ENCODE peak calls at places on chromosomes 5 and 9, in five cellular contexts. V is heart left ventricle, A is small intestine, W is sigmoid colon, Q is uterus. Z is an unnamed sample. For H3K4me1 and H3K36me3, the result is how much of the 10 kb centered on the place peaks cover.

GRCh38 chr5:139639619-139640431 is 8.3 kb upstream of the CXXC5 start:
- DNase-seq in V (no peak), A (no peak), W (peak), Q (peak), Z (no peak)

GRCh38 chr5:181028032-181028819 is 11.8 kb upstream of the BTNL9 start:
- DNase-seq in V (no peak), A (no peak), W (no peak), Q (no peak), Z (no peak)

GRCh38 chr9:133666845-133667244 is 30.7 kb downstream of the DBH start:
- DNase-seq in V (no peak), A (no peak), W (no peak), Q (no peak), Z (no peak)

GRCh38 chr5:87268970-87269377 is 1.3 kb downstream of the RASA1 start:
- DNase-seq in V (no peak), A (peak), W (no peak), Q (no peak), Z (no peak)

GRCh38 chr9:121545875-121546423 is 46.3 kb upstream of the GGTA1 start:
- DNase-seq in V (peak), A (peak), W (peak), Q (peak), Z (peak)

GRCh38 chr5:172162348-172162747 is 25.7 kb downstream of the STK10 start:
- DNase-seq in V (no peak), A (no peak), W (no peak), Q (no peak), Z (no peak)

GRCh38 chr5:124735169-124735858 is 11.1 kb downstream of the ZNF608 start:
- DNase-seq in V (no peak), A (peak), W (no peak), Q (no peak), Z (no peak)

GRCh38 chr5:133467712-133468463 is 144.5 kb downstream of the FSTL4 start:
- DNase-seq in V (no peak), A (no peak), W (no peak), Q (no peak), Z (no peak)

GRCh38 chr5:137737349-137738256 is 1.7 kb upstream of the KLHL3 start:
- DNase-seq in V (peak), A (peak), W (no peak), Q (peak), Z (no peak)

GRCh38 chr9:14924821-14925220 is 14.6 kb upstream of the FREM1 start:
- DNase-seq in V (no peak), A (no peak), W (no peak), Q (no peak), Z (no peak)

GRCh38 chr5:174609116-174609515 is 115.3 kb upstream of the MSX2 start:
- DNase-seq in V (no peak), A (peak), W (no peak), Q (no peak), Z (no peak)

GRCh38 chr5:78511116-78511906 is 137.3 kb downstream of the LHFPL2 start:
- DNase-seq in V (no peak), A (no peak), W (peak), Q (no peak), Z (no peak)

GRCh38 chr5:146751781-146752401 is 126.7 kb downstream of the PPP2R2B start:
- DNase-seq in V (no peak), A (peak), W (no peak), Q (no peak), Z (no peak)

GRCh38 chr5:135116146-135116545 is 82.1 kb upstream of the PITX1 start:
- DNase-seq in V (peak), A (no peak), W (no peak), Q (no peak), Z (peak)

GRCh38 chr5:107764976-107765684 is 94.4 kb upstream of the EFNA5 start:
- DNase-seq in V (no peak), A (peak), W (no peak), Q (no peak), Z (no peak)

GRCh38 chr5:34928267-34928666 is 1.1 kb upstream of the DNAJC21 start:
- DNase-seq in V (no peak), A (no peak), W (no peak), Q (no peak), Z (no peak)

GRCh38 chr5:34926318-34926888 is 3.0 kb upstream of the DNAJC21 start:
- DNase-seq in V (no peak), A (no peak), W (no peak), Q (no peak), Z (no peak)

GRCh38 chr5:34923694-34924461 is 5.5 kb upstream of the DNAJC21 start:
- DNase-seq in V (no peak), A (peak), W (no peak), Q (no peak), Z (no peak)

GRCh38 chr5:34927785-34928184 is 1.6 kb upstream of the DNAJC21 start:
- DNase-seq in V (no peak), A (no peak), W (no peak), Q (no peak), Z (no peak)

GRCh38 chr5:34924462-34924765 is 4.9 kb upstream of the DNAJC21 start:
- DNase-seq in V (no peak), A (no peak), W (no peak), Q (no peak), Z (no peak)
- H3K4me1 ChIP-seq in V (under half), A (under half), W (under half), Q (under half), Z (under half)

GRCh38 chr9:120538339-120538738 is 41.6 kb downstream of the CDK5RAP2 start:
- DNase-seq in V (peak), A (peak), W (no peak), Q (no peak), Z (no peak)

GRCh38 chr9:120544441-120544840 is 35.5 kb downstream of the CDK5RAP2 start:
- DNase-seq in V (no peak), A (no peak), W (no peak), Q (no peak), Z (no peak)

GRCh38 chr9:120539951-120540350 is 40.0 kb downstream of the CDK5RAP2 start:
- DNase-seq in V (no peak), A (no peak), W (no peak), Q (no peak), Z (no peak)

GRCh38 chr9:120542701-120543490 is 37.1 kb downstream of the CDK5RAP2 start:
- DNase-seq in V (no peak), A (no peak), W (no peak), Q (no peak), Z (no peak)

GRCh38 chr9:120541921-120542320 is 38.0 kb downstream of the CDK5RAP2 start:
- DNase-seq in V (no peak), A (no peak), W (no peak), Q (no peak), Z (no peak)
- H3K36me3 ChIP-seq in V (under half), A (under half), W (under half), Q (under half), Z (half or more)

GRCh38 chr9:98985596-98985995 is 41.9 kb downstream of the COL15A1 start:
- DNase-seq in V (no peak), A (no peak), W (no peak), Q (no peak), Z (no peak)

GRCh38 chr9:98989036-98990000 is 45.6 kb downstream of the COL15A1 start:
- DNase-seq in V (peak), A (no peak), W (peak), Q (peak), Z (no peak)

GRCh38 chr9:98990181-98990870 is 46.6 kb downstream of the COL15A1 start:
- DNase-seq in V (peak), A (no peak), W (no peak), Q (no peak), Z (no peak)

GRCh38 chr9:98983295-98984268 is 39.9 kb downstream of the COL15A1 start:
- DNase-seq in V (no peak), A (no peak), W (peak), Q (no peak), Z (no peak)

GRCh38 chr9:98986866-98987653 is 43.4 kb downstream of the COL15A1 start:
- DNase-seq in V (peak), A (no peak), W (peak), Q (peak), Z (no peak)
- H3K4me1 ChIP-seq in V (under half), A (under half), W (under half), Q (under half), Z (under half)

DNA sequence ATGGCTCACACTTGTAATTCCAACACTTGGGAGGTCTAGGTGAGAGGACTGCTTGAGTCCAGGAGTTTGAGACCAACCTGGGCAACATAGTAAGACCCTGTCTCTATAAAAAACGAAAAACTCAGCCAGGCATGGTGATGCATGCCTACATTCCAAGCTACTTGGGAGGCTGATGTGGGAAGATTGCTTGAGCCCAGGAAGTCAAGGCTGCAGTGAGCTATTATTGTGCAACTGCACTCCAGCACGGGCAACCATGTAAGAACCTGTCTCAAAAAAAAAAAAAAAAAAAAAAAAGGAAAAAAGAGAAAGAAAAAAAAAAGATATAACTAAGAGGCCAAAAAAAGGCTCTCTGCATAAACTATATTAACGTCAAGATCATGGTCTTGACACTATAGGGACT is 27.3 kb downstream of the GIN1 start:
- DNase-seq in V (no peak), A (no peak), W (no peak), Q (no peak), Z (no peak)
- H3K36me3 ChIP-seq in V (under half), A (under half), W (under half), Q (under half), Z (under half)

Z was measured in upper lobe of right lung.